ENCODE peak calls at places on chromosomes 5 and 9, in eight cellular contexts. B is Kasumi-1, A is hypothalamus, O is NCI-H460, M is astrocyte of the spinal cord, C is H9, G is activated T-cell treated with anti-CD3 and anti-CD28 coated beads for 4 hours, N is lower lobe of right lung. Y is an unnamed sample.

GRCh38 chr9:120569556-120569955 is 10.4 kb downstream of the CDK5RAP2 start:
- DNase-seq in B (no peak), A (no peak), O (no peak), M (no peak), C (no peak), G (no peak), N (no peak), Y (no peak)

GRCh38 chr9:19410594-19410993 is 1.8 kb downstream of the ACER2 start:
- DNase-seq in B (no peak), A (no peak), O (no peak), M (no peak), C (no peak), G (no peak), N (no peak), Y (no peak)

GRCh38 chr5:76606665-76607064 is 16.5 kb downstream of the F2RL2 start:
- DNase-seq in B (no peak), A (no peak), O (no peak), M (no peak), C (no peak), G (no peak), N (no peak), Y (no peak)

GRCh38 chr9:105693435-105694275 is 686 bp upstream of the TMEM38B start:
- DNase-seq in B (peak), A (no peak), O (no peak), M (no peak), C (no peak), G (no peak), N (no peak), Y (peak)

GRCh38 chr5:170293273-170293672 is 4.3 kb downstream of the LCP2 start:
- DNase-seq in B (peak), A (no peak), O (no peak), M (no peak), C (peak), G (no peak), N (peak), Y (no peak)

GRCh38 chr5:167064199-167064811 is 1227.1 kb upstream of the WWC1 start:
- DNase-seq in B (no peak), A (no peak), O (no peak), M (no peak), C (no peak), G (no peak), N (no peak), Y (no peak)

GRCh38 chr9:128254855-128255759 is 20.7 kb downstream of the GOLGA2 start:
- DNase-seq in B (peak), A (peak), O (peak), M (peak), C (peak), G (peak), N (peak), Y (peak)

GRCh38 chr5:56693220-56693579 is 122.1 kb upstream of the MAP3K1 start:
- DNase-seq in B (no peak), A (no peak), O (no peak), M (no peak), C (no peak), G (peak), N (no peak), Y (no peak)

GRCh38 chr5:139849942-139850341 is 54.3 kb downstream of the PSD2 start:
- DNase-seq in B (no peak), A (no peak), O (no peak), M (no peak), C (no peak), G (no peak), N (no peak), Y (no peak)